ENCODE peak calls at places on chromosomes 5 and 9, in seven cellular contexts. F, E, Q, K, N, B and I are unnamed samples.

GRCh38 chr5:93586948-93587918 is 4.2 kb downstream of the NR2F1 start:
- DNase-seq in F (peak; percentile 73), E (no peak), Q (no peak), K (no peak), N (no peak), B (no peak), I (no peak)

GRCh38 chr9:91486699-91487497 is 63.3 kb upstream of the NFIL3 start:
- DNase-seq in F (no peak), E (no peak), Q (no peak), K (no peak), N (no peak), B (no peak), I (no peak)

GRCh38 chr5:127892467-127893207 is 189.4 kb downstream of the CCDC192 start:
- DNase-seq in F (no peak), E (no peak), Q (peak; percentile 89), K (no peak), N (peak; percentile 72), B (no peak), I (no peak)

GRCh38 chr5:141898448-141899094 is 20.4 kb upstream of the PCDH1 start:
- DNase-seq in F (no peak), E (no peak), Q (no peak), K (no peak), N (no peak), B (no peak), I (no peak)

GRCh38 chr9:123615381-123615780 is 259.4 kb downstream of the CRB2 start:
- DNase-seq in F (no peak), E (no peak), Q (no peak), K (no peak), N (no peak), B (no peak), I (no peak)

GRCh38 chr5:59799668-59800374 is 93.7 kb downstream of the PDE4D start:
- DNase-seq in F (no peak), E (peak; percentile 18), Q (peak; percentile 61), K (no peak), N (peak; percentile 68), B (no peak), I (peak; percentile 26)

GRCh38 chr9:122370303-122370702 is 521 bp upstream of the PTGS1 start:
- DNase-seq in F (no peak), E (no peak), Q (no peak), K (no peak), N (no peak), B (no peak), I (no peak)

GRCh38 chr9:83315649-83316048 is 222.6 kb downstream of the FRMD3 start:
- DNase-seq in F (no peak), E (no peak), Q (no peak), K (no peak), N (no peak), B (no peak), I (no peak)

GRCh38 chr5:4676934-4677333 is 463.2 kb upstream of the ADAMTS16 start:
- DNase-seq in F (no peak), E (no peak), Q (no peak), K (no peak), N (no peak), B (no peak), I (no peak)

GRCh38 chr9:72537011-72537545 is 15.7 kb downstream of the TMC1 start:
- DNase-seq in F (no peak), E (no peak), Q (no peak), K (no peak), N (no peak), B (no peak), I (no peak)

GRCh38 chr5:110623875-110624274 is 102.6 kb downstream of the TMEM232 start:
- DNase-seq in F (no peak), E (no peak), Q (no peak), K (no peak), N (no peak), B (no peak), I (no peak)

GRCh38 chr5:95808013-95808685 is 14.4 kb downstream of the GLRX start:
- DNase-seq in F (no peak), E (no peak), Q (no peak), K (no peak), N (no peak), B (no peak), I (no peak)
- TF ChIP-seq CTCF in F (no peak), E (no peak), Q (no peak), K (no peak), N (no peak), B (no peak), I (no peak)

DNA sequence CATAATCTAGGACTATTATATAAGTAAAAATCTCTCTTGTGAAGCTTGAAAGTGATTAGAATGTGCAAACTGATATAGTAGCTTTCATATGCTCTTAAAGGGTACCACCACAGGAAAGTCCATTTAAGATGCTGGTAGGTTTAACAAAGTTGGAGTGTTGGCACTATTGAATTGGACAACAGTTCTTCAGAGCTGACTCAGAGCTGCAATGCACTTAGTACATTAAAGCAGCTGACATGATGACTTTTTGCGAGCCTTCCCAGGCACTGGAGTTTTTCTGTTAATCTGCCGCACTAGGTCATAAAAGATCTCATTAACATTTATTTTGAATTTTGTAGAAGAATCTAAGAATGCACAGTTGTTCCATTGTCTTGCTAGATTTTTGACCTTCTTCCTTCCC is 243.8 kb downstream of the ADAMTSL1 start:
- DNase-seq in F (no peak), E (no peak), Q (no peak), K (no peak), N (no peak), B (no peak), I (no peak)
- TF ChIP-seq CTCF in F (no peak), E (no peak), Q (no peak), K (no peak), N (no peak), B (no peak), I (no peak)

DNA sequence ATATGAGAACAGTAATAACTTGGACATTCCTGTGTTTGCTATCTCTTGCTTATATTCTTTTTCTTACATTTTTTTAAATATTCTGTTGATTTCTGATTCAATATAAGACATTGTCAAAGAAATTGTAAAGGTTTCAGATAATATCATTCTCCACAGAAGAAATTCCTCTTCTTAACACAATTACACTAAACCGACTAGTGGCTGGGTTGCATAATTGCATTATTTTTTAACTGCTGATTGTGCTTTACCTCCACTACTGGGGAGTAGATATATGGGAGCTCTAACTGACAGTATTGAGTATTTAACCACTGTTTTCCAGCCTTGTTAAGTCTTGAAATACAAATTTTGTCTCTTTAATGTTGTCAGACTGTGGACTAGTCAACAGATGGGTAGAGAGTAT is 723.8 kb upstream of the EDIL3 start:
- DNase-seq in F (no peak), E (no peak), Q (no peak), K (no peak), N (peak; percentile 1), B (no peak), I (no peak)
- TF ChIP-seq CTCF in F (no peak), E (no peak), Q (peak; percentile 28), K (no peak), N (no peak), B (no peak), I (peak; percentile 13)

GRCh38 chr5:138789771-138790242 is 36.6 kb downstream of the CTNNA1 start:
- DNase-seq in F (no peak), E (peak; percentile 32), Q (peak; percentile 9), K (no peak), N (peak; percentile 48), B (no peak), I (peak; percentile 7)
- TF ChIP-seq CTCF in F (peak; percentile 33), E (peak; percentile 79), Q (peak; percentile 65), K (peak; percentile 59), N (peak; percentile 64), B (no peak), I (peak; percentile 59)

GRCh38 chr5:115169392-115170127 is at the start of gene TRIM36:
- DNase-seq in F (peak; percentile 97), E (peak; percentile 99), Q (peak; percentile 93), K (peak; percentile 83), N (peak; percentile 94), B (peak; percentile 97), I (peak; percentile 98)
- TF ChIP-seq CTCF in F (peak; percentile 7), E (peak; percentile 33), Q (peak; percentile 48), K (no peak), N (no peak), B (no peak), I (no peak)

GRCh38 chr9:117073539-117074336 is 341.1 kb downstream of the ASTN2 start:
- DNase-seq in F (no peak), E (peak; percentile 75), Q (peak; percentile 16), K (no peak), N (peak; percentile 21), B (no peak), I (peak; percentile 67)
- TF ChIP-seq CTCF in F (peak; percentile 17), E (peak; percentile 91), Q (peak; percentile 80), K (no peak), N (peak; percentile 48), B (no peak), I (peak; percentile 67)

GRCh38 chr5:31663519-31663918 is 24.6 kb downstream of the PDZD2 start:
- DNase-seq in F (no peak), E (no peak), Q (no peak), K (no peak), N (no peak), B (no peak), I (no peak)

GRCh38 chr5:31661257-31661656 is 22.3 kb downstream of the PDZD2 start:
- DNase-seq in F (no peak), E (no peak), Q (no peak), K (no peak), N (no peak), B (no peak), I (no peak)

DNA sequence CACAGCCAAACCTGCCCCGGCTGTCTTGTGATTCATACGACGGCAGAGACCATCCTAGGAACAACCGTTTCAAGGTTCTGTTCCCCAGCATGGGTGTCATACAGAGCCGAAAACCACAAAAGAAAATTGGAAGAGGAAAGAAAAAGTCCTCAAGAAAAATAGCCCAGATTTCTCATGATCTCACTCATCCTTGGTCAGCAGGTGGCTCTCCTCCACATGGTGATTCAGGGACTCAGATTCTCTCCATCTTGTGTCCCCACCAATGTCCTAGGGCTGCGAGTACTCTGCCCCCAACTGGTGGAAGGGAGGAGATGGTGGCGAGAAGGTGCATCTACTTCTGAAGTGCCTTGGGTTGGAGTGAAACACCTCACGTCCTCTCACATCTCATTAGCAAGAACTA is 25.6 kb downstream of the PDZD2 start:
- DNase-seq in F (no peak), E (peak; percentile 53), Q (peak; percentile 41), K (no peak), N (peak; percentile 74), B (no peak), I (no peak)
- TF ChIP-seq CTCF in F (peak; percentile 29), E (peak; percentile 85), Q (peak; percentile 16), K (no peak), N (peak; percentile 40), B (no peak), I (peak; percentile 17)